ENCODE peak calls at places on chromosomes 5 and 9, in eight cellular contexts. A is tibial nerve, J is A549, N is HepG2, O is stomach, B is sigmoid colon, X is body of pancreas, Y is spleen. D is an unnamed sample.

GRCh38 chr9:127741831-127742434 is 6.8 kb upstream of the TOR2A start:
- DNase-seq in A (no peak), J (peak), N (peak), O (peak), B (no peak), X (peak), Y (no peak), D (no peak)

GRCh38 chr9:122941560-122942234 is 877 bp downstream of the RABGAP1 start:
- DNase-seq in A (no peak), J (no peak), N (peak), O (no peak), B (peak), X (no peak), Y (no peak), D (peak)

GRCh38 chr5:129245489-129245888 is 150.9 kb downstream of the ISOC1 start:
- DNase-seq in A (no peak), J (no peak), N (no peak), O (no peak), B (no peak), X (no peak), Y (no peak), D (no peak)

GRCh38 chr9:136354592-136355085 is 8.9 kb downstream of the DNLZ start:
- DNase-seq in A (no peak), J (peak), N (no peak), O (no peak), B (peak), X (peak), Y (no peak), D (peak)

GRCh38 chr9:76818271-76818670 is 54.0 kb downstream of the PCA3 start:
- DNase-seq in A (peak), J (peak), N (peak), O (peak), B (peak), X (peak), Y (no peak), D (no peak)

GRCh38 chr9:107437716-107438115 is 51.9 kb downstream of the KLF4 start:
- DNase-seq in A (no peak), J (no peak), N (no peak), O (no peak), B (no peak), X (no peak), Y (no peak), D (no peak)

GRCh38 chr9:135332516-135332915 is 147.1 kb upstream of the PPP1R26 start:
- DNase-seq in A (no peak), J (no peak), N (no peak), O (no peak), B (no peak), X (no peak), Y (no peak), D (no peak)

GRCh38 chr5:131496400-131496713 is 138.7 kb downstream of the RAPGEF6 start:
- DNase-seq in A (no peak), J (no peak), N (no peak), O (no peak), B (no peak), X (no peak), Y (no peak), D (no peak)

GRCh38 chr5:64144429-64145215 is 21.0 kb upstream of the RNF180 start:
- DNase-seq in A (no peak), J (no peak), N (no peak), O (no peak), B (no peak), X (no peak), Y (no peak), D (no peak)

GRCh38 chr9:78918976-78919375 is 622.1 kb downstream of the PSAT1 start:
- DNase-seq in A (no peak), J (no peak), N (no peak), O (no peak), B (no peak), X (no peak), Y (no peak), D (no peak)

GRCh38 chr9:130789747-130790672 is 45.0 kb upstream of the ABL1 start:
- DNase-seq in A (no peak), J (peak), N (no peak), O (no peak), B (no peak), X (no peak), Y (no peak), D (peak)

GRCh38 chr5:43195670-43196265 is 3.7 kb downstream of the NIM1K start:
- DNase-seq in A (no peak), J (no peak), N (no peak), O (no peak), B (no peak), X (no peak), Y (no peak), D (no peak)

GRCh38 chr5:147098233-147098790 is 136.5 kb upstream of the STK32A start:
- DNase-seq in A (peak), J (peak), N (peak), O (no peak), B (no peak), X (peak), Y (no peak), D (peak)

GRCh38 chr5:133846478-133847226 is 121.8 kb downstream of the C5orf15 start:
- DNase-seq in A (no peak), J (no peak), N (no peak), O (no peak), B (no peak), X (no peak), Y (no peak), D (no peak)

GRCh38 chr9:116368680-116369079 is 215.1 kb downstream of the PAPPA start:
- DNase-seq in A (no peak), J (no peak), N (no peak), O (no peak), B (no peak), X (no peak), Y (no peak), D (no peak)

GRCh38 chr9:124685217-124685616 is 85.9 kb downstream of the NR6A1 start:
- DNase-seq in A (no peak), J (no peak), N (no peak), O (no peak), B (no peak), X (peak), Y (no peak), D (no peak)

GRCh38 chr5:33362915-33363314 is 77.8 kb upstream of the TARS1 start:
- DNase-seq in A (peak), J (no peak), N (no peak), O (no peak), B (peak), X (peak), Y (no peak), D (no peak)

GRCh38 chr5:41416336-41416735 is 94.1 kb downstream of the PLCXD3 start:
- DNase-seq in A (no peak), J (no peak), N (no peak), O (no peak), B (no peak), X (no peak), Y (no peak), D (no peak)

GRCh38 chr5:149210229-149210628 is 61.4 kb upstream of the AFAP1L1 start:
- DNase-seq in A (no peak), J (no peak), N (peak), O (no peak), B (no peak), X (no peak), Y (no peak), D (no peak)

GRCh38 chr5:135392256-135392655 is 6.8 kb downstream of the MACROH2A1 start:
- DNase-seq in A (no peak), J (no peak), N (no peak), O (no peak), B (no peak), X (no peak), Y (no peak), D (no peak)

GRCh38 chr5:149432861-149433462 is 53.9 kb upstream of the IL17B start:
- DNase-seq in A (no peak), J (no peak), N (no peak), O (no peak), B (no peak), X (peak), Y (no peak), D (no peak)

GRCh38 chr9:6214903-6215302 is 704 bp upstream of the IL33 start:
- DNase-seq in A (no peak), J (no peak), N (no peak), O (no peak), B (no peak), X (no peak), Y (no peak), D (no peak)

GRCh38 chr5:68376931-68377330 is 161.4 kb downstream of the PIK3R1 start:
- DNase-seq in A (no peak), J (no peak), N (no peak), O (no peak), B (no peak), X (no peak), Y (no peak), D (no peak)

GRCh38 chr9:93654351-93654961 is 78.1 kb downstream of the PHF2 start:
- DNase-seq in A (no peak), J (no peak), N (no peak), O (no peak), B (peak), X (peak), Y (peak), D (no peak)

GRCh38 chr9:91151014-91151740 is 210.5 kb downstream of the AUH start:
- DNase-seq in A (peak), J (no peak), N (no peak), O (no peak), B (no peak), X (no peak), Y (no peak), D (no peak)

GRCh38 chr5:180990889-180991257 is 2.2 kb downstream of the BTNL3 start:
- DNase-seq in A (no peak), J (no peak), N (no peak), O (no peak), B (no peak), X (no peak), Y (no peak), D (no peak)

GRCh38 chr9:111926421-111926875 is 29.8 kb downstream of the UGCG start:
- DNase-seq in A (no peak), J (no peak), N (no peak), O (no peak), B (peak), X (peak), Y (peak), D (no peak)

GRCh38 chr9:93236541-93237206 is 52.7 kb downstream of the WNK2 start:
- DNase-seq in A (no peak), J (no peak), N (no peak), O (no peak), B (no peak), X (no peak), Y (no peak), D (no peak)

GRCh38 chr5:5667136-5667554 is 244.7 kb downstream of the ICE1 start:
- DNase-seq in A (no peak), J (no peak), N (no peak), O (no peak), B (no peak), X (no peak), Y (no peak), D (no peak)

GRCh38 chr9:76107487-76107886 is 217.0 kb downstream of the PCSK5 start:
- DNase-seq in A (peak), J (no peak), N (no peak), O (no peak), B (peak), X (no peak), Y (no peak), D (no peak)

GRCh38 chr5:56941981-56942380 is 9.9 kb downstream of the MIER3 start:
- DNase-seq in A (no peak), J (no peak), N (no peak), O (no peak), B (no peak), X (no peak), Y (no peak), D (no peak)

GRCh38 chr9:13324988-13325387 is 45.5 kb upstream of the MPDZ start:
- DNase-seq in A (no peak), J (no peak), N (no peak), O (no peak), B (no peak), X (no peak), Y (no peak), D (no peak)

GRCh38 chr9:75111019-75111622 is 22.8 kb downstream of the OSTF1 start:
- DNase-seq in A (no peak), J (no peak), N (no peak), O (peak), B (no peak), X (no peak), Y (no peak), D (no peak)

GRCh38 chr5:151683936-151684586 is 2.7 kb downstream of the SPARC start:
- DNase-seq in A (no peak), J (no peak), N (no peak), O (no peak), B (no peak), X (no peak), Y (no peak), D (no peak)

GRCh38 chr5:151688406-151688805 is 1.7 kb upstream of the SPARC start:
- DNase-seq in A (no peak), J (no peak), N (no peak), O (no peak), B (no peak), X (no peak), Y (no peak), D (no peak)

GRCh38 chr5:151685749-151686672 is 704 bp downstream of the SPARC start:
- DNase-seq in A (no peak), J (no peak), N (no peak), O (no peak), B (no peak), X (no peak), Y (no peak), D (no peak)

GRCh38 chr5:151684690-151685361 is 1.9 kb downstream of the SPARC start:
- DNase-seq in A (peak), J (peak), N (no peak), O (no peak), B (peak), X (no peak), Y (no peak), D (peak)

GRCh38 chr5:151686673-151687378 is at the start of gene SPARC:
- DNase-seq in A (peak), J (no peak), N (no peak), O (no peak), B (peak), X (peak), Y (no peak), D (no peak)
- TF ChIP-seq POLR2A in A (peak), J (no peak), N (peak), O (no peak), B (peak), X (peak), Y (no peak), D (no peak)

GRCh38 chr5:54309237-54309636 is 1.1 kb downstream of the ARL15 start:
- DNase-seq in A (no peak), J (no peak), N (no peak), O (no peak), B (no peak), X (no peak), Y (no peak), D (peak)

GRCh38 chr5:54311178-54311811 is 922 bp upstream of the ARL15 start:
- DNase-seq in A (no peak), J (peak), N (no peak), O (no peak), B (no peak), X (no peak), Y (no peak), D (no peak)

GRCh38 chr5:54309751-54310432 is 481 bp downstream of the ARL15 start:
- DNase-seq in A (peak), J (peak), N (no peak), O (peak), B (peak), X (peak), Y (peak), D (peak)

GRCh38 chr5:54312499-54312898 is 2.1 kb upstream of the ARL15 start:
- DNase-seq in A (no peak), J (no peak), N (no peak), O (no peak), B (no peak), X (no peak), Y (no peak), D (no peak)

GRCh38 chr5:54310433-54311177 is at the start of gene ARL15:
- DNase-seq in A (peak), J (peak), N (peak), O (peak), B (peak), X (peak), Y (peak), D (peak)
- TF ChIP-seq POLR2A in A (peak), J (peak), N (peak), O (no peak), B (peak), X (peak), Y (peak), D (peak)

DNA sequence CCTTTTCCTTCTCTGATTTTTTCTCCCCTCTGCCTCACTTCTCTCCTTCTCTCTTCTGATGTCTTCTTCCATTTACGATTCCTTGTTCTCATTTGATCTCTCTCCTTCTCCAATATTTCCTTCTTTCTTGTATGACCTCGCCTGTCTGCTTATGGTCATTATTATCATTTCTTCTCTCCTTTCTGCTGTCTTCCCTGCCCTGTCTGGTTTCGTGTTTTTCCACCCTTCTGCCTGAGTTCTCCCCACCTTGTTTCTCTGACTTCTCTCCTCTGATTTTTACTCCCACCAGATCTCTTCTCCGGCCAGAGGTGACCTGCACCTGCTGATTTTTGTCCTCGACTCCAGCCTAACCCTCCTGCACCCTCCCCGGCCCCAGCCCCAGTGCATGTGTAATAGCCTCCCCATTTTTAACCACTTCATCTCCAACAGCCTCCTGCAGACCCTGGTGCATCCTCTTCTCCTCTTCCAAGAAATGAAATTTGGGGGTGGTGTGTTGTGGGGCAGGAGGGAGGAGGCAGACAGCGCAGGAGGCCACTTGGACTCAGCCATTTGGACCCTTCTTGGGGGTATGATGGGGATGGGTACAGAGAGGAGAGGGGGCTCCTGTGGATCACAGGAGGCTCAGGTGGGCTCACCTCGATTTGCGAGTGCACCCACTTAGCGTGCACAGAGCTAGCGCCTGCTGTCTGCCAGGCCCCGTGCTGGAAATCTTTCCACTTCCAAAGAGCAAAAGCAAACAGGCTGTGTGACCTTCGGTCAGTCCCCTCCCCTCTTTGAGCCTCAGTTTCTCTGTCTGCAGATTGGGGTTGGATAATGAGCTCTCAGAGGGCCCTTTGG is 32.5 kb downstream of the GSN start:
- DNase-seq in A (no peak), J (no peak), N (no peak), O (no peak), B (peak), X (no peak), Y (peak), D (no peak)
- TF ChIP-seq POLR2A in A (no peak), J (no peak), N (no peak), O (no peak), B (no peak), X (no peak), Y (no peak), D (no peak)

DNA sequence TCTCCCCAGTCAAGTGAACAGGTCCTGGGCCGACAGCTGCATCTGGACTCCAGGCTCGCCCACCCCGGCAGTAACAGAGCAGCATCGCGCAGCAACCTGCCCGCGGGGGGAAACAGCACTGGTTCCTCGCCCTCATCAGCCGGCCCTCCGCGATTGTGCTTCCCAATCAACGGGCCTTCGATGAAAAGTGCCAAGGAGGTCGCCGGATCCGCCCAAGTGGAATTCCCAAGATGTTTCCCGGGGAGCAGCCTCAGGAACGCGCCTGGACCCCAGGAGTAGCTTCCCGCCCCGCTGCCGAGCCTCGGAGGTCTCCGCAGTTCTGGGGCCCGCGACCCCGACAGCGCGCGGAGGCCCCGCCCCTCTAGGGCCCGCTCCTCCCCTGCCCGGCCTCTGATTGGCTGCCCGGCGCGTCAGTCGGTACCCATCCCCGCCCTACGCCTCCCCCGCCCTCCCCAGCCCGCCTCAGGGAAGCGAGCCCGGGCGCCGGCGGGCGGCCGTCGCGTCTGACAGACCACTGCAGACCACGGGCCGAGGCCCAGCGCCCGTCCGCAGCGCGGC is at the start of gene OTULINL:
- DNase-seq in A (peak), J (peak), N (peak), O (peak), B (peak), X (peak), Y (peak), D (peak)
- TF ChIP-seq POLR2A in A (no peak), J (no peak), N (no peak), O (no peak), B (no peak), X (peak), Y (no peak), D (no peak)

GRCh38 chr5:65926276-65926761 is at the start of gene ERBIN:
- DNase-seq in A (peak), J (peak), N (peak), O (peak), B (peak), X (peak), Y (peak), D (peak)

GRCh38 chr5:65924366-65925093 is 1.8 kb upstream of the ERBIN start:
- DNase-seq in A (no peak), J (no peak), N (peak), O (no peak), B (no peak), X (no peak), Y (no peak), D (no peak)

GRCh38 chr5:65925094-65925600 is 1.2 kb upstream of the ERBIN start:
- DNase-seq in A (peak), J (peak), N (peak), O (peak), B (peak), X (peak), Y (peak), D (peak)

GRCh38 chr5:65926893-65927292 is 518 bp downstream of the ERBIN start:
- DNase-seq in A (peak), J (no peak), N (no peak), O (no peak), B (no peak), X (no peak), Y (no peak), D (peak)

GRCh38 chr5:65925601-65926275 is 637 bp upstream of the ERBIN start:
- DNase-seq in A (peak), J (peak), N (peak), O (peak), B (peak), X (peak), Y (peak), D (peak)
- TF ChIP-seq POLR2A in A (peak), J (peak), N (peak), O (no peak), B (peak), X (peak), Y (peak), D (peak)

GRCh38 chr5:178214160-178214803 is 9.9 kb downstream of the HNRNPAB start:
- DNase-seq in A (no peak), J (no peak), N (no peak), O (no peak), B (no peak), X (no peak), Y (peak), D (no peak)

GRCh38 chr5:178218237-178218636 is 13.9 kb downstream of the HNRNPAB start:
- DNase-seq in A (no peak), J (no peak), N (no peak), O (no peak), B (no peak), X (no peak), Y (no peak), D (no peak)

GRCh38 chr5:178215263-178216002 is 11.1 kb downstream of the HNRNPAB start:
- DNase-seq in A (no peak), J (no peak), N (no peak), O (no peak), B (no peak), X (no peak), Y (no peak), D (no peak)

GRCh38 chr5:178216088-178216534 is 11.8 kb downstream of the HNRNPAB start:
- DNase-seq in A (no peak), J (no peak), N (no peak), O (no peak), B (no peak), X (no peak), Y (no peak), D (no peak)

DNA sequence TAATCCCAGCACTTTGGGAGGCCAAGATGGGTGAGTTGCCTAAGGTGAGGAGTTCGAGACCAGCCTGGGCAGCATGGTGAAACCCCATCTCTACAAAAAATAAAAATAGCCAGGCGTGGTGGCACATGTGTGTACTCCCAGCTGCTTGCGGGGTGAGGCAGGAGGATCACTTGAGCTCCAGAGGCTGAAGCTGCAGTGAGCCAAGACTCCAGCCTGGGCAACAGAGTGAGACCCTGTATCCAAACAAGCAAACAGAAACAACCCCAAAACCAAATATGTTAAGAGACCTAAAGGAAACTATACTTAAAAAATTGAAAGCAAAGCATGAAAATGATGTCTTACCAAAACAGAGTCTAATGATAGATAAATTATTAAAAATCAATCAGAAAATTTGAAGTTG is 12.4 kb downstream of the HNRNPAB start:
- DNase-seq in A (no peak), J (no peak), N (no peak), O (no peak), B (no peak), X (no peak), Y (no peak), D (no peak)
- TF ChIP-seq POLR2A in A (no peak), J (no peak), N (no peak), O (no peak), B (no peak), X (no peak), Y (no peak), D (no peak)

D was measured in erythroblast.